ENCODE peak calls at places on chromosomes 6 and 20, in seven cellular contexts. A is HS-27A, C is GM23248, H is caudate nucleus, Q is adipocyte, E is uterus, I is occipital lobe. Y is an unnamed sample.
A peak's percentile ranks its signal among the peaks of the same experiment; 100 is the strongest.

GRCh38 chr20:6780414-6780813 is 12.9 kb downstream of the BMP2 start:
- DNase-seq in A (no peak), C (no peak), H (no peak), Q (no peak), E (no peak), I (no peak), Y (no peak)

GRCh38 chr6:154127638-154128037 is 88.6 kb downstream of the OPRM1 start:
- DNase-seq in A (no peak), C (no peak), H (no peak), Q (no peak), E (no peak), I (no peak), Y (no peak)

GRCh38 chr6:137001287-137001976 is 43.3 kb downstream of the IL20RA start:
- DNase-seq in A (no peak), C (no peak), H (no peak), Q (no peak), E (no peak), I (no peak), Y (peak; percentile 31)

GRCh38 chr20:51190783-51191180 is 167.9 kb upstream of the KCNG1 start:
- DNase-seq in A (no peak), C (no peak), H (peak; percentile 6), Q (no peak), E (no peak), I (no peak), Y (no peak)

GRCh38 chr20:8837396-8837795 is 231.5 kb upstream of the PLCB4 start:
- DNase-seq in A (peak; percentile 72), C (peak; percentile 86), H (no peak), Q (peak; percentile 57), E (no peak), I (no peak), Y (peak; percentile 54)

GRCh38 chr6:30325873-30326445 is 768 bp upstream of the TRIM39 start:
- DNase-seq in A (peak; percentile 66), C (peak; percentile 60), H (no peak), Q (no peak), E (no peak), I (peak; percentile 52), Y (peak; percentile 49)

GRCh38 chr6:110341671-110342304 is 16.4 kb downstream of the METTL24 start:
- DNase-seq in A (no peak), C (peak; percentile 34), H (no peak), Q (peak; percentile 11), E (no peak), I (no peak), Y (peak; percentile 9)

GRCh38 chr6:26028753-26029569 is 58.3 kb upstream of the HFE start:
- DNase-seq in A (no peak), C (no peak), H (no peak), Q (no peak), E (no peak), I (no peak), Y (peak; percentile 46)

GRCh38 chr6:47111685-47112084 is 69.6 kb upstream of the ADGRF1 start:
- DNase-seq in A (no peak), C (no peak), H (no peak), Q (no peak), E (no peak), I (no peak), Y (no peak)

GRCh38 chr6:150331344-150331743 is 37.5 kb upstream of the IYD start:
- DNase-seq in A (no peak), C (no peak), H (no peak), Q (no peak), E (no peak), I (no peak), Y (no peak)

GRCh38 chr6:127570739-127571389 is 6.1 kb upstream of the C6orf58 start:
- DNase-seq in A (no peak), C (peak; percentile 13), H (no peak), Q (peak; percentile 27), E (no peak), I (no peak), Y (no peak)

GRCh38 chr6:133584903-133585302 is 304.0 kb upstream of the TCF21 start:
- DNase-seq in A (no peak), C (no peak), H (no peak), Q (no peak), E (no peak), I (no peak), Y (no peak)

GRCh38 chr20:54849741-54850140 is 374.3 kb downstream of the DOK5 start:
- DNase-seq in A (no peak), C (no peak), H (no peak), Q (no peak), E (no peak), I (no peak), Y (no peak)

GRCh38 chr6:21665101-21665435 is 71.5 kb downstream of the SOX4 start:
- DNase-seq in A (no peak), C (peak; percentile 45), H (no peak), Q (peak; percentile 25), E (no peak), I (no peak), Y (no peak)

GRCh38 chr20:19975436-19975799 is 41.7 kb upstream of the NAA20 start:
- DNase-seq in A (no peak), C (peak; percentile 66), H (no peak), Q (peak; percentile 41), E (no peak), I (peak; percentile 29), Y (peak; percentile 69)

GRCh38 chr20:2401527-2401926 is 20.8 kb downstream of the TGM6 start:
- DNase-seq in A (no peak), C (no peak), H (no peak), Q (no peak), E (no peak), I (no peak), Y (no peak)

GRCh38 chr6:107655245-107655644 is 165.3 kb downstream of the SOBP start:
- DNase-seq in A (no peak), C (peak; percentile 16), H (no peak), Q (no peak), E (no peak), I (no peak), Y (no peak)

GRCh38 chr6:26031595-26032386 is 55.4 kb upstream of the HFE start:
- DNase-seq in A (peak; percentile 98), C (peak; percentile 96), H (peak; percentile 43), Q (peak; percentile 97), E (peak; percentile 78), I (peak; percentile 76), Y (peak; percentile 97)